ENCODE peak calls at places on chromosome 13, in seven cellular contexts. F is SK-N-MC, A is aorta, O is HFFc6, C is mucosa of gallbladder, S is right cardiac atrium, J is skeletal muscle cell. P is an unnamed sample.

GRCh38 chr13:108993346-108993745 is 363.9 kb downstream of the MYO16 start:
- DNase-seq in S (no peak), A (no peak), F (no peak), J (peak), C (no peak), O (no peak), P (no peak)

GRCh38 chr13:41827507-41828213 is 133.2 kb downstream of the VWA8 start:
- DNase-seq in S (peak), O (peak), F (no peak), A (no peak), J (peak), C (no peak), P (no peak)

GRCh38 chr13:107734891-107735620 is 480.3 kb downstream of the LIG4 start:
- DNase-seq in A (no peak), C (no peak), S (no peak), F (no peak), O (no peak), J (no peak), P (no peak)

GRCh38 chr13:26961890-26962615 is 201.5 kb upstream of the GPR12 start:
- DNase-seq in F (no peak), J (no peak), C (peak), O (no peak), A (no peak), S (no peak), P (no peak)

GRCh38 chr13:71968025-71968424 is 101.0 kb upstream of the DACH1 start:
- DNase-seq in J (no peak), F (no peak), O (no peak), C (no peak), S (no peak), A (no peak), P (no peak)

GRCh38 chr13:46527237-46527636 is 25.7 kb upstream of the LRCH1 start:
- DNase-seq in A (no peak), C (no peak), S (no peak), F (no peak), O (no peak), J (no peak), P (no peak)

GRCh38 chr13:98677398-98677797 is 75.1 kb downstream of the SLC15A1 start:
- DNase-seq in J (no peak), O (peak), S (no peak), F (no peak), C (no peak), A (peak), P (no peak)

GRCh38 chr13:114313061-114313860 is 1.0 kb upstream of the CHAMP1 start:
- DNase-seq in C (no peak), A (no peak), O (no peak), F (no peak), S (no peak), J (no peak), P (no peak)

GRCh38 chr13:57630661-57631606 is 610 bp upstream of the PCDH17 start:
- DNase-seq in F (no peak), O (peak), A (no peak), S (no peak), C (peak), J (no peak), P (no peak)

GRCh38 chr13:33999830-34000605 is 182.1 kb downstream of the RFC3 start:
- DNase-seq in O (no peak), C (no peak), S (no peak), F (no peak), J (no peak), A (no peak), P (no peak)

GRCh38 chr13:99018418-99019180 is 40.7 kb upstream of the DOCK9 start:
- DNase-seq in S (no peak), A (no peak), C (no peak), O (peak), J (peak), F (no peak), P (no peak)

GRCh38 chr13:110044521-110045200 is 258.3 kb upstream of the IRS2 start:
- DNase-seq in O (peak), S (no peak), A (no peak), C (no peak), J (peak), F (peak), P (no peak)

GRCh38 chr13:26867451-26868067 is 107.0 kb upstream of the GPR12 start:
- DNase-seq in J (no peak), C (peak), A (no peak), F (no peak), O (no peak), S (no peak), P (no peak)

GRCh38 chr13:28492527-28493367 is 2.2 kb downstream of the FLT1 start:
- DNase-seq in F (no peak), S (no peak), O (peak), C (no peak), A (no peak), J (no peak), P (no peak)

GRCh38 chr13:28012896-28013295 is 24.4 kb upstream of the URAD start:
- DNase-seq in O (no peak), A (no peak), F (no peak), C (no peak), S (no peak), J (no peak), P (no peak)

GRCh38 chr13:111905609-111905945 is 161.4 kb upstream of the SOX1 start:
- DNase-seq in C (no peak), O (no peak), A (no peak), J (no peak), F (no peak), S (no peak), P (no peak)

GRCh38 chr13:87893982-87894527 is 222.9 kb downstream of the SLITRK5 start:
- DNase-seq in J (no peak), O (no peak), A (no peak), F (no peak), C (no peak), S (no peak), P (no peak)

GRCh38 chr13:66875264-66875663 is 354.9 kb downstream of the PCDH9 start:
- DNase-seq in C (no peak), F (no peak), J (no peak), S (no peak), A (no peak), O (no peak), P (no peak)

GRCh38 chr13:109509154-109509905 is 277.1 kb downstream of the IRS2 start:
- DNase-seq in O (peak), J (peak), A (no peak), S (no peak), F (no peak), C (no peak), P (no peak)

GRCh38 chr13:41268764-41269163 is 5.4 kb upstream of the MTRF1 start:
- DNase-seq in F (no peak), J (no peak), C (no peak), S (no peak), O (peak), A (no peak), P (no peak)

GRCh38 chr13:79810671-79811070 is 329.7 kb downstream of the NDFIP2 start:
- DNase-seq in S (no peak), O (peak), F (no peak), J (no peak), A (no peak), C (no peak), P (no peak)

GRCh38 chr13:51818771-51819511 is 15.0 kb upstream of the DHRS12 start:
- DNase-seq in C (no peak), A (peak), J (no peak), S (no peak), F (no peak), O (no peak), P (no peak)

GRCh38 chr13:36819811-36820140 is 754 bp downstream of the RFXAP start:
- DNase-seq in F (no peak), C (no peak), A (no peak), S (no peak), O (no peak), J (no peak), P (no peak)

GRCh38 chr13:75357576-75358295 is 124.2 kb downstream of the TBC1D4 start:
- DNase-seq in C (no peak), A (no peak), O (peak), F (peak), J (peak), S (peak), P (no peak)

GRCh38 chr13:99892189-99892588 is 79.4 kb downstream of the ZIC5 start:
- DNase-seq in A (no peak), J (no peak), F (no peak), S (no peak), C (no peak), O (no peak), P (no peak)

GRCh38 chr13:113976711-113977684 is 3.1 kb upstream of the C13orf46 start:
- DNase-seq in C (no peak), S (peak), J (no peak), F (no peak), O (peak), A (peak), P (peak)

GRCh38 chr13:77345150-77345780 is 18.4 kb upstream of the MYCBP2 start:
- DNase-seq in A (no peak), C (no peak), F (no peak), J (no peak), S (no peak), O (no peak), P (no peak)

GRCh38 chr13:106151056-106151699 is 384.3 kb downstream of the EFNB2 start:
- DNase-seq in O (peak), A (no peak), C (no peak), S (no peak), J (peak), F (no peak), P (no peak)

GRCh38 chr13:43785166-43785680 is 1.5 kb downstream of the ENOX1 start:
- DNase-seq in C (no peak), O (no peak), F (no peak), J (no peak), A (no peak), S (no peak), P (no peak)

GRCh38 chr13:94020833-94021232 is 458.6 kb downstream of the DCT start:
- DNase-seq in S (no peak), J (peak), C (no peak), A (no peak), O (peak), F (no peak), P (no peak)